ENCODE peak calls at places on chromosomes 16 and 17, in four cellular contexts. P, Y, O and S are unnamed samples.
A peak's percentile ranks its signal among the peaks of the same experiment; 100 is the strongest.

GRCh38 chr16:71540-72341 is 690 bp downstream of the RHBDF1 start:
- DNase-seq in P (no peak), Y (peak; percentile 41), O (peak; percentile 41), S (no peak)

GRCh38 chr16:31265329-31266245 is 5.8 kb downstream of the ITGAM start:
- DNase-seq in P (peak; percentile 10), Y (no peak), O (no peak), S (peak; percentile 79)

GRCh38 chr17:78252111-78252634 is 20.7 kb downstream of the TMEM235 start:
- DNase-seq in P (no peak), Y (no peak), O (no peak), S (no peak)

GRCh38 chr16:15993946-15994665 is 44.7 kb downstream of the ABCC1 start:
- DNase-seq in P (no peak), Y (no peak), O (no peak), S (no peak)

GRCh38 chr17:73203135-73203787 is 10.4 kb downstream of the COG1 start:
- DNase-seq in P (no peak), Y (no peak), O (peak; percentile 96), S (no peak)

GRCh38 chr16:86784267-86784626 is 205.9 kb downstream of the FOXL1 start:
- DNase-seq in P (no peak), Y (no peak), O (no peak), S (no peak)

GRCh38 chr16:79286646-79287423 is 313.7 kb downstream of the MAF start:
- DNase-seq in P (no peak), Y (no peak), O (no peak), S (peak; percentile 49)

GRCh38 chr17:55496094-55496881 is 15.0 kb downstream of the SMIM36 start:
- DNase-seq in P (no peak), Y (peak; percentile 48), O (peak; percentile 28), S (no peak)

GRCh38 chr16:88072571-88073001 is 121.4 kb downstream of the BANP start:
- DNase-seq in P (no peak), Y (no peak), O (no peak), S (no peak)

GRCh38 chr17:80116276-80116922 is 15.0 kb downstream of the GAA start:
- DNase-seq in P (no peak), Y (no peak), O (no peak), S (no peak)

GRCh38 chr17:34519286-34519685 is 60.1 kb upstream of the TMEM132E start:
- DNase-seq in P (peak; percentile 25), Y (peak; percentile 58), O (peak; percentile 8), S (no peak)

GRCh38 chr16:3696425-3697218 is 20.7 kb downstream of the TRAP1 start:
- DNase-seq in P (no peak), Y (peak; percentile 86), O (peak; percentile 68), S (no peak)

GRCh38 chr16:67428146-67428731 is 2.7 kb upstream of the HSD11B2 start:
- DNase-seq in P (peak; percentile 71), Y (peak; percentile 83), O (peak; percentile 81), S (no peak)

GRCh38 chr17:21522755-21523154 is 146.6 kb downstream of the KCNJ12 start:
- DNase-seq in P (no peak), Y (no peak), O (no peak), S (no peak)

GRCh38 chr17:72125226-72125651 is 4.4 kb downstream of the SOX9 start:
- DNase-seq in P (no peak), Y (no peak), O (peak; percentile 77), S (no peak)

GRCh38 chr16:73365010-73365409 is 317.1 kb upstream of the ZFHX3 start:
- DNase-seq in P (no peak), Y (no peak), O (no peak), S (no peak)

GRCh38 chr16:65069090-65069489 is 52.8 kb downstream of the CDH11 start:
- DNase-seq in P (no peak), Y (no peak), O (no peak), S (no peak)

GRCh38 chr17:8668181-8668740 is 37.7 kb upstream of the MYH10 start:
- DNase-seq in P (no peak), Y (no peak), O (no peak), S (no peak)

GRCh38 chr17:19448341-19449268 is 37.6 kb downstream of the RNF112 start:
- DNase-seq in P (no peak), Y (no peak), O (peak; percentile 19), S (no peak)

GRCh38 chr17:77363821-77364361 is 223.1 kb downstream of the SEC14L1 start:
- DNase-seq in P (no peak), Y (peak; percentile 95), O (peak; percentile 71), S (no peak)

GRCh38 chr17:55089955-55090573 is 121.5 kb downstream of the STXBP4 start:
- DNase-seq in P (no peak), Y (peak; percentile 78), O (peak; percentile 18), S (peak; percentile 79)

GRCh38 chr16:82924075-82924854 is 297.5 kb downstream of the CDH13 start:
- DNase-seq in P (no peak), Y (no peak), O (no peak), S (no peak)

GRCh38 chr17:75191584-75191983 is 8.8 kb upstream of the SUMO2 start:
- DNase-seq in P (no peak), Y (peak; percentile 60), O (no peak), S (no peak)

GRCh38 chr17:68248886-68249872 is 1.3 kb downstream of the AMZ2 start:
- DNase-seq in P (no peak), Y (peak; percentile 18), O (no peak), S (no peak)

GRCh38 chr16:86222541-86222940 is 287.8 kb upstream of the FOXF1 start:
- DNase-seq in P (no peak), Y (no peak), O (no peak), S (no peak)

GRCh38 chr17:58039975-58040374 is 32.9 kb upstream of the SRSF1 start:
- DNase-seq in P (no peak), Y (no peak), O (no peak), S (no peak)
- TF ChIP-seq HDAC6 in P (no peak), Y (no peak), O (no peak), S (no peak)

GRCh38 chr17:47994714-47995113 is 23.8 kb downstream of the CDK5RAP3 start:
- DNase-seq in P (no peak), Y (no peak), O (no peak), S (no peak)
- TF ChIP-seq HDAC6 in P (no peak), Y (no peak), O (no peak), S (no peak)

GRCh38 chr17:39617446-39618251 is 9.1 kb upstream of the PPP1R1B start:
- DNase-seq in P (no peak), Y (peak; percentile 26), O (no peak), S (no peak)
- TF ChIP-seq HDAC6 in P (no peak), Y (no peak), O (no peak), S (no peak)

GRCh38 chr17:14302421-14303099 is 1.7 kb downstream of the HS3ST3B1 start:
- DNase-seq in P (no peak), Y (peak; percentile 83), O (peak; percentile 48), S (no peak)

GRCh38 chr17:14305785-14306496 is 5.1 kb downstream of the HS3ST3B1 start:
- DNase-seq in P (no peak), Y (no peak), O (no peak), S (no peak)

GRCh38 chr17:14304876-14305636 is 4.2 kb downstream of the HS3ST3B1 start:
- DNase-seq in P (no peak), Y (peak; percentile 32), O (peak; percentile 62), S (no peak)

GRCh38 chr17:14303343-14304221 is 2.7 kb downstream of the HS3ST3B1 start:
- DNase-seq in P (no peak), Y (peak; percentile 18), O (no peak), S (no peak)

DNA sequence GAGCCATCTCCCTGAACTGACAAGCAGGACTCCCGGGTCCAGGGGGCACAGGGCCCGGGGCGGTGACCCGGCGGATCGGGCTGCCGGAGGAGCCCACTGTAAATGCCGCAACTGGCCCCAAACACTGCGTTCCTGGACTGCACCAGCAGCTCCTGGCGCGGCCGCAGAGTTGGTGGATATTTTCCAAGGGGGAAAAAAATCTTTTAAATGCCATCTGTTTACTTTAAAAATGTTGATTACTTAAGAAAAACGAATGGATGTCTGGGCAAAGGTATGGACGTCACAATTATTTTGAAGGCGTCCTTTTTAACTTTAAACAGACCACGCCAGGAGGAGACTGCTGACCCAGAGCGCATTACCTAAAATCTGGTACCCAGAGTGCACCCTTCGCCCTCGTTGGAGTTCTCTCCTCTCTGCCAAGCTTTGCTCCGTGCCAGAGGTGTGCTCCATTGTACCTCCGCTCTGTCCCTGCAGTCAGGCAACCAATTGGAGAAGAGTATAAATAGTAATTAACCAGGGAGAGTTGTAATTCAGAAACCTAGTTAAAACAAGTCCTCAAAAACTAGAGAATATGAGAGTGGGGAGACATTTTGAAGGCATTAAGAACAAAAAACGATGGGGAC is 3.5 kb downstream of the HS3ST3B1 start:
- DNase-seq in P (no peak), Y (no peak), O (no peak), S (no peak)
- TF ChIP-seq HDAC6 in P (no peak), Y (no peak), O (no peak), S (no peak)

GRCh38 chr17:18322522-18322921 is 7.4 kb downstream of the SMCR8 start:
- DNase-seq in P (no peak), Y (no peak), O (no peak), S (no peak)

GRCh38 chr17:18323007-18323406 is 7.9 kb downstream of the SMCR8 start:
- DNase-seq in P (no peak), Y (no peak), O (no peak), S (no peak)

GRCh38 chr17:18323507-18324139 is 8.5 kb downstream of the SMCR8 start:
- DNase-seq in P (no peak), Y (no peak), O (no peak), S (no peak)

GRCh38 chr17:18326039-18326438 is 10.9 kb downstream of the SMCR8 start:
- DNase-seq in P (no peak), Y (no peak), O (no peak), S (no peak)

DNA sequence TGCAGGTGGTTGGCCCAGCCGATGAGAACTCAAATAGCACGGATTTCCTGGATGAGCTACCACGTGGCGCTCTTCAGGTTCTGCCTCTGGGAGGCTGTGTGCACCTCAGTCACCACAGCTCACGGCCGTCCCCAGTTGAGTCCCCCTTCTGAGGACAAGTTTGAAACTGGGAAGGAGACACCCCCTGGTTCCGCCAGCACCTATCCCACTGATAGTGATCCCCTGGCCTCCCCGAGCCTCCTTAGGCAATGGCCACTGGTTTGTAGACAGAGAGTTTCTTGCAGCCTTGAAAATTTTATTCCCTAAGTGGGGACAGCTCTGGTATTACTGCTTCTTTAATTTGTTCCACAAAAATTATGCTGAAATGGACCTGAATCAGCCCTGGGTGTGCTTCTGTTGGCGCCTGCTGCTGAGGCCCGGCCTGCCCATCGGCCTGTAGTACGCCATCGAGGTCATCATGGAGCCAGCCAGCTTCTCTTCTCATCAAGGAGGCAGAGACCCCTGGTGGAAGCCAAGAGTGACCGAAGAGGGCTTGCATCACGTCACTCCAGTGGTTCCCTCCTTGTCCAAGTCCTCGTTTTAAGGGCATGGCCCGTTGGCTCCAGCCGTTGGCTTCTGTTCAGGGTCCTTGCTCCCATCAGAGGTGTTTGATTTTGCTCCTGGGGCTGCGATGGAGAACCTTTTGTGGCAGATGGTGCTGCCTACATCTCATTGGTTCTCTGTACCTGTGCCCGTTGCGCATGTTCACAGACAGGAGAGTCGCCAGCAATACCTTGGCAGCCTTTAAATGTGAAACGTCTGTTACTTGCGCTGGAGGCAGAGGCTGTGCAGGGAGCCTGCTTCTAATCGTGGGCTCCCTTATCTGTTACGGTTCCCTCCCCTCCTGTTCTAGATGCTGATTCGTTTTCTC is 9.3 kb downstream of the SMCR8 start:
- DNase-seq in P (no peak), Y (no peak), O (no peak), S (no peak)
- TF ChIP-seq HDAC6 in P (no peak), Y (no peak), O (no peak), S (no peak)

GRCh38 chr17:352421-353212 is at the start of gene RPH3AL:
- DNase-seq in P (no peak), Y (no peak), O (peak; percentile 92), S (no peak)
- TF ChIP-seq HDAC6 in P (no peak), Y (no peak), O (no peak), S (no peak)